ENCODE peak calls at places on chromosomes 7 and 10, in eight cellular contexts. Z, O, I, Y, E, P, G and B are unnamed samples.

GRCh38 chr7:6160191-6160623 is 112.2 kb downstream of the CYTH3 start:
- DNase-seq in Z (peak), P (peak), Y (no peak), G (no peak), I (peak), E (no peak), O (peak), B (peak)

GRCh38 chr10:71396084-71396713 is 521 bp upstream of the CDH23 start:
- DNase-seq in I (peak), O (no peak), P (peak), G (peak), Y (no peak), E (peak), Z (peak), B (peak)

GRCh38 chr10:49289480-49289879 is 9.5 kb upstream of the C10orf71 start:
- DNase-seq in G (no peak), Z (no peak), O (no peak), P (no peak), Y (no peak), I (no peak), E (no peak), B (no peak)

GRCh38 chr7:117229350-117229749 is 93.5 kb downstream of the WNT2 start:
- DNase-seq in G (no peak), E (no peak), Z (no peak), P (no peak), I (peak), O (no peak), Y (no peak), B (no peak)

GRCh38 chr7:99125505-99125865 is 18.4 kb downstream of the SMURF1 start:
- DNase-seq in E (no peak), Z (no peak), I (no peak), G (no peak), O (no peak), Y (no peak), P (no peak), B (no peak)

GRCh38 chr7:83738436-83738835 is 89.5 kb upstream of the SEMA3E start:
- DNase-seq in O (no peak), G (no peak), Y (no peak), I (no peak), Z (no peak), P (no peak), E (no peak), B (no peak)

GRCh38 chr10:103859161-103860141 is 4.1 kb upstream of the SH3PXD2A start:
- DNase-seq in E (peak), G (no peak), I (peak), O (no peak), Y (peak), P (peak), Z (peak), B (peak)

GRCh38 chr10:130497056-130498010 is 361.1 kb downstream of the GLRX3 start:
- DNase-seq in P (no peak), I (no peak), E (no peak), Y (no peak), G (no peak), Z (no peak), O (no peak), B (no peak)

GRCh38 chr7:132901241-132901640 is 180.6 kb downstream of the CHCHD3 start:
- DNase-seq in Y (no peak), Z (no peak), E (no peak), I (no peak), G (no peak), P (no peak), O (no peak), B (no peak)

GRCh38 chr7:2843711-2844152 is 376 bp downstream of the GNA12 start:
- DNase-seq in P (peak), Y (peak), E (peak), G (no peak), Z (peak), O (peak), I (no peak), B (no peak)

GRCh38 chr10:133075346-133076137 is 12.2 kb upstream of the ADGRA1 start:
- DNase-seq in P (no peak), Y (no peak), E (no peak), G (no peak), Z (no peak), O (no peak), I (no peak), B (no peak)

GRCh38 chr7:129438839-129439640 is 4.8 kb downstream of the STRIP2 start:
- DNase-seq in Y (no peak), P (no peak), O (no peak), E (no peak), G (no peak), Z (no peak), I (no peak), B (no peak)

GRCh38 chr10:51700228-51700835 is 937 bp upstream of the CSTF2T start:
- DNase-seq in O (no peak), Z (peak), P (no peak), G (no peak), E (peak), Y (no peak), I (peak), B (no peak)

GRCh38 chr7:158760936-158761335 is 56.3 kb upstream of the NCAPG2 start:
- DNase-seq in O (no peak), P (no peak), Z (no peak), I (no peak), G (no peak), Y (peak), E (no peak), B (no peak)

GRCh38 chr7:45184326-45185027 is 26.9 kb downstream of the RAMP3 start:
- DNase-seq in G (no peak), E (no peak), P (no peak), O (no peak), I (no peak), Z (no peak), Y (no peak), B (no peak)

GRCh38 chr7:100477871-100478248 is 1.2 kb downstream of the TSC22D4 start:
- DNase-seq in P (no peak), Y (no peak), O (no peak), I (no peak), Z (no peak), G (peak), E (peak), B (peak)

GRCh38 chr10:74746813-74747212 is 79.6 kb upstream of the KAT6B start:
- DNase-seq in G (no peak), Z (no peak), I (no peak), O (no peak), P (no peak), E (no peak), Y (no peak), B (no peak)

GRCh38 chr10:130025811-130026510 is 61.9 kb upstream of the EBF3 start:
- DNase-seq in E (no peak), G (no peak), Y (no peak), I (no peak), Z (no peak), P (no peak), O (no peak), B (no peak)

GRCh38 chr7:107145072-107145838 is 23.5 kb upstream of the HBP1 start:
- DNase-seq in I (no peak), E (no peak), O (no peak), Z (no peak), G (no peak), Y (no peak), P (no peak), B (no peak)

GRCh38 chr7:129949292-129950133 is 3.2 kb downstream of the UBE2H start:
- DNase-seq in I (peak), E (peak), G (peak), O (no peak), Z (peak), P (no peak), Y (no peak), B (peak)

GRCh38 chr7:151844080-151844827 is 32.7 kb downstream of the PRKAG2 start:
- DNase-seq in O (peak), E (no peak), P (no peak), Z (no peak), Y (no peak), G (no peak), I (no peak), B (no peak)

GRCh38 chr10:116038259-116038658 is 234.7 kb downstream of the GFRA1 start:
- DNase-seq in P (no peak), I (no peak), O (no peak), G (no peak), E (no peak), Z (peak), Y (no peak), B (no peak)

GRCh38 chr7:124263232-124263827 is 230.5 kb upstream of the TMEM229A start:
- DNase-seq in G (no peak), Z (no peak), I (no peak), O (no peak), Y (no peak), P (no peak), E (no peak), B (no peak)

GRCh38 chr10:6667679-6668270 is 87.7 kb upstream of the PRKCQ start:
- DNase-seq in G (no peak), Z (peak), I (peak), E (no peak), O (no peak), P (peak), Y (peak), B (peak)

GRCh38 chr7:11831727-11832495 is at the start of gene THSD7A:
- DNase-seq in P (peak), G (no peak), I (peak), Y (no peak), E (peak), O (peak), Z (peak), B (peak)

GRCh38 chr10:72016608-72017310 is 52.6 kb downstream of the CHST3 start:
- DNase-seq in Z (no peak), Y (no peak), G (no peak), E (no peak), O (no peak), P (no peak), I (no peak), B (no peak)

GRCh38 chr7:2540641-2541051 is 14.7 kb downstream of the BRAT1 start:
- DNase-seq in I (no peak), Y (no peak), E (peak), O (peak), G (no peak), Z (peak), P (no peak), B (no peak)

GRCh38 chr10:97016728-97017473 is 168.9 kb downstream of the SLIT1 start:
- DNase-seq in P (no peak), G (no peak), Y (no peak), Z (no peak), I (no peak), O (no peak), E (no peak), B (no peak)

GRCh38 chr10:77505431-77506334 is 131.9 kb downstream of the KCNMA1 start:
- DNase-seq in Y (no peak), G (no peak), Z (no peak), I (no peak), E (no peak), O (no peak), P (no peak), B (no peak)

GRCh38 chr10:118343115-118343514 is 991 bp upstream of the FAM204A start:
- DNase-seq in Y (no peak), Z (no peak), E (no peak), I (no peak), O (no peak), P (no peak), G (no peak), B (no peak)

DNA sequence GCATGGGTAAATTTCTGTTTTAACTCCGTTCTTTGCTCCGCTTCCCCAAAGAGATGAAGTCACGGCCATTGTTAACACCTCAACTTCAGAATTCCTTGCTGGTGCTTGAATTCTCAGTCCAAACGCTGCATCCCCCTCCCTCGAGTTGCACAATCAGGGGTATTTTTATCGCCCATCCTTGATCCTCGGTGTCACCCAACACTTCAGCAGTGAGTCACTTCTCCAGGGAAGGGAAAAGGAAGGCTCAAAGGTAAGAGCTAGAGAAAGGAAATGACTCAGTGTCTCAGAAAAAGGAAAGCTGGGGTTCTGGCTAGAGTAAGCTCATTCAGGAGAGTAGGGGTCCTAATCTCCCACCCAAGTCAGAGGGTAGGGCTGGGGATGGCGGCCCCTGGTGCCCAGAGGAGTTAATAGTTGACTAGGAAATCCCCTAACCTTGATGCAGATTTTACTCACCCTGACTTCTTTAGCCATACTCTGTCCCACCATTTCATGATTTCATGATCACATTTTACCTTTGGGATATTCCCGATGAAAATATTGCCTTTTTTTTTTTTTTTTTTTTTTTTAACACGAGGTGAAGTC is 39.8 kb upstream of the TRIM8 start:
- DNase-seq in G (no peak), Z (no peak), O (no peak), E (no peak), P (no peak), I (no peak), Y (no peak), B (no peak)
- TF ChIP-seq CTCF in G (no peak), Z (no peak), O (no peak), E (no peak), P (no peak), I (peak), Y (no peak), B (no peak)

GRCh38 chr7:22447759-22448158 is 52.2 kb downstream of the STEAP1B start:
- DNase-seq in Y (no peak), O (no peak), G (no peak), P (no peak), Z (no peak), E (peak), I (no peak), B (no peak)

GRCh38 chr7:22457471-22457870 is 42.5 kb downstream of the STEAP1B start:
- DNase-seq in Z (no peak), G (no peak), O (no peak), E (no peak), P (no peak), I (no peak), Y (no peak), B (no peak)

GRCh38 chr7:22454446-22454845 is 45.5 kb downstream of the STEAP1B start:
- DNase-seq in Y (no peak), G (no peak), I (no peak), P (no peak), Z (no peak), O (no peak), E (no peak), B (no peak)

GRCh38 chr7:22452142-22452763 is 47.7 kb downstream of the STEAP1B start:
- DNase-seq in I (peak), Y (peak), O (peak), P (peak), Z (peak), E (peak), G (peak), B (peak)

DNA sequence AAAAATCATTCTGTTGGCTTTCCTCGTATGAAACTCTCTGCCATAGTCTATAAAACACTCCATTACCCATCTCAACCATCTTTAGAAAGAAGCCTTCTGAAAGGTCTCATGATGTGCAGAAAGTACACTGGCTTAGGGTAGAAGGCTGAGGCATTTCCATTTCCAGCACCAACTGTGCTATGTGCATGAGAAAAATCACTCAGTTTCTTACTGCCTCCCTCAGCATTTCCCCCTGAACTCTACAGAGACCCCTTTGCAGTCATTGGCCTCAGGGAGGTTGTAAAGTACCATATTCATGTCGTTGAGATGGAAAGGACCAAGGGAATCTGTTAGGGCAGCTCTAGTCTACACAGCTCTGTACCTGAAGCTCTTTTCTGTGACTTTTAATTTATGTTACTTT is 46.8 kb downstream of the STEAP1B start:
- DNase-seq in E (no peak), Y (no peak), O (no peak), Z (no peak), P (no peak), I (no peak), G (no peak), B (no peak)
- TF ChIP-seq CTCF in E (no peak), Y (no peak), O (no peak), Z (no peak), P (no peak), I (no peak), G (no peak), B (no peak)

DNA sequence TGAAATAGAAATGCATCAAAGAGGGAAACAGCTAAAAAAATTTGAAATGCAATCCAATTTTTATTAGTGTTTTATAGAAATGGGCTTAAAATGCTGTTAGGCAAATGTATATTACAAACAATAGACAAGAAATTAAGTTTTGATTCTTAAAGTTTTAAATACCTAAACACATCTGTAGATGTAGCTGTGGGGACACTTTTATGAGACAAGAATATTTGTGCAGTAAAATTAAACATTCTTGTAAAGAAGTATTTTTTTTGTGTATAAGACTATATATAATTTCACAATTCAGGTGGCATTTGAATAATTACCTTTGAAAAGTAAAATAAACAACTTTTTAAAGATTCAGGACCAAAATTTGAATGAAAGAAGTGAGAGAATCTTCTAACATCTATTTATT is 1015.9 kb downstream of the REEP3 start:
- DNase-seq in E (no peak), P (no peak), G (no peak), O (no peak), I (no peak), Z (no peak), Y (no peak), B (no peak)
- TF ChIP-seq CTCF in E (no peak), P (no peak), G (no peak), O (no peak), I (no peak), Z (no peak), Y (no peak), B (no peak)

DNA sequence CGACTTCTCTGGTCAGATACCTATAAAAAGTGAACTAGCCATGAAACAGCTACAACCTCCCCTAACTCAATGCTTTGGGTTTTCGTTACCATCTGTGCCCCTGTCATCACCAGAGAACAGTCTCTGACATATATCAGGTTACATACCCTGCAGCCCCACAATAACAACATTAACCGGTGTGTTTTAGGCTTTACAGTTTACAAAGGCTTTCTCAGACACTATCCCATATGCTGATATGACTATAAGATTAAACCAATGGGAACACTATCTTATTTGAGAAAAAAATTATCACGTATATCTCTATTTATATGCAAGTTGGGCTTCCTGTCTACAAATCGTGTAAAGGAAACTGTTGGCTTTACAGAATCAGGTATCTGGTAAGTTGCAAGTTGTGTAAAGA is 675.3 kb downstream of the PHTF2 start:
- DNase-seq in O (no peak), G (no peak), Z (no peak), Y (no peak), I (peak), E (no peak), P (no peak), B (no peak)
- TF ChIP-seq CTCF in O (no peak), G (no peak), Z (no peak), Y (no peak), I (no peak), E (no peak), P (no peak), B (no peak)

GRCh38 chr10:43263551-43264323 is 3.1 kb downstream of the RASGEF1A start:
- DNase-seq in O (peak), E (no peak), Y (no peak), G (no peak), Z (peak), I (no peak), P (no peak), B (no peak)
- TF ChIP-seq CTCF in O (no peak), E (no peak), Y (no peak), G (no peak), Z (no peak), I (peak), P (peak), B (peak)

DNA sequence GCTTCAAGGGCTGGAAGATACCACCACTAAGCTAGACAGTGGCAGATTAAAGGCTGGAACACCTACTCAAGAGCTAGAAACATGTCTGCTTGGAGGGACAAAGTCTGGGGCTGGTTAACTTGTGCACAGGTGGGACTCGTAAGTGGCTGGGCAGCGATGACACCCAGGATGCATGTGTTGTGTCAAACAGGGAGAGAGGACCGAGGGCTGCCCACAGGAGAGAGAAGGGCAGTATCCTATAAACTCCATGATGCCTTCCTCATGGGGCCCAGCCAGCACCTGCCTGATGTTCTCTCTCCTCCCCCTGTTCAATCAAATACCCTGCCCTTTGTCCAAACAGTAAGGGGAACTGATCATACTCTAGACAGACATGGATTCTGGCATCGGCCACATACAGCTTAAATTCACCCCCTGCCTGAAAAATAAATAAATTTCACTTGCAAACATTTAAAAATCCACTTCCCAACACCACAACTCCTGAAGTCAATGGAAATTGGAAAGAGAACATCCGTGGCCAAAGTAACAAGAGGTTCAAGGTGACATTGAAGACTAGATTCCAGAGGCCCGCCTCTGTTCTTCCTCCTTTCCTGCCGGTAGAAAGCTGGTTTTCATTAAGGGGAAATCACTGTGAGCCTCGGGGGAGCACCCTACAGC is 50.6 kb downstream of the CHST15 start:
- DNase-seq in Z (no peak), I (no peak), Y (no peak), O (no peak), E (no peak), G (no peak), P (no peak), B (no peak)
- TF ChIP-seq CTCF in Z (no peak), I (no peak), Y (no peak), O (no peak), E (no peak), G (no peak), P (no peak), B (no peak)

GRCh38 chr7:16554518-16555236 is 28.1 kb downstream of the LRRC72 start:
- DNase-seq in Z (no peak), G (no peak), P (no peak), E (no peak), Y (no peak), O (no peak), I (peak), B (no peak)
- TF ChIP-seq CTCF in Z (no peak), G (no peak), P (no peak), E (no peak), Y (no peak), O (no peak), I (no peak), B (no peak)

DNA sequence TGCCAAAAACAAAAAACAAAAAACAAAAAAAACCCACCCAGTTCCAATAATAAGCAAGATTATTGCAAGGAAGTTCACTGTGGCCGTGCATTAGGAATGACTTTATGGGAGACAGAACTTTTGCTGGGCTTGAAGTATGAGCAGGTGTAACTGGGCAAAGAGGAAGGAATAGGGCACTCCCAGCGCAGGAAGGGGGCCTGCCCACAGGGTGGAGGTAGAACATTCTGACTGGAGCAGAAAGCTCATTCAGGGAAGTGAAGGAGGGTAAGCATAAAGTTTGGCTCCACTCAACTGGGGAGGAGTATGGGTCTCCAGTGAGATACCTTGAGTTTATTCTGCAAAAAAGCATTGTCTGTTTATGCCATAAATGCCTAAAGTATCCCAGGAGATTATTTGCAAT is 42.1 kb upstream of the WIPF3 start:
- DNase-seq in O (no peak), E (no peak), Z (peak), Y (no peak), I (peak), P (no peak), G (no peak), B (peak)
- TF ChIP-seq CTCF in O (no peak), E (no peak), Z (no peak), Y (no peak), I (no peak), P (peak), G (no peak), B (no peak)